ENCODE peak calls at places on chromosomes 5 and 9, in five cellular contexts. G is tibial nerve, Y is left ventricle myocardium inferior, J is sigmoid colon, R is PC-3. X is an unnamed sample. For H3K4me1, the result is how much of the 10 kb centered on the place peaks cover.

GRCh38 chr9:111178361-111179043 is 140.2 kb upstream of the LPAR1 start:
- DNase-seq in G (no peak), Y (no peak), J (no peak), R (no peak), X (no peak)

GRCh38 chr5:72611111-72611724 is 104.0 kb upstream of the ZNF366 start:
- DNase-seq in G (peak), Y (peak), J (peak), R (peak), X (no peak)

GRCh38 chr5:178236126-178236525 is 3.5 kb upstream of the PHYKPL start:
- DNase-seq in G (no peak), Y (peak), J (no peak), R (no peak), X (no peak)

GRCh38 chr9:106310782-106311181 is 552.2 kb upstream of the ZNF462 start:
- DNase-seq in G (no peak), Y (no peak), J (no peak), R (no peak), X (no peak)

GRCh38 chr5:38776494-38776893 is 69.3 kb upstream of the OSMR start:
- DNase-seq in G (no peak), Y (no peak), J (no peak), R (no peak), X (no peak)

GRCh38 chr5:142508630-142509425 is 177.1 kb downstream of the FGF1 start:
- DNase-seq in G (no peak), Y (no peak), J (no peak), R (no peak), X (no peak)

GRCh38 chr9:8877753-8878494 is 1078.3 kb upstream of the DMAC1 start:
- DNase-seq in G (no peak), Y (no peak), J (no peak), R (no peak), X (no peak)

GRCh38 chr5:95446009-95446408 is 54.8 kb downstream of the FAM81B start:
- DNase-seq in G (no peak), Y (no peak), J (no peak), R (peak), X (no peak)

GRCh38 chr9:6911901-6912650 is 154.3 kb downstream of the KDM4C start:
- DNase-seq in G (no peak), Y (no peak), J (no peak), R (no peak), X (no peak)

GRCh38 chr5:118692811-118693342 is 295.5 kb downstream of the DTWD2 start:
- DNase-seq in G (no peak), Y (no peak), J (no peak), R (no peak), X (no peak)

GRCh38 chr9:37538099-37538498 is 38.1 kb downstream of the FBXO10 start:
- DNase-seq in G (no peak), Y (no peak), J (no peak), R (no peak), X (no peak)

GRCh38 chr9:108182950-108183381 is 672.8 kb downstream of the ACTL7B start:
- DNase-seq in G (no peak), Y (no peak), J (no peak), R (peak), X (no peak)

GRCh38 chr5:123207321-123207645 is 118.2 kb downstream of the PRDM6 start:
- DNase-seq in G (no peak), Y (no peak), J (no peak), R (no peak), X (no peak)

GRCh38 chr9:22170162-22170932 is 161.2 kb upstream of the CDKN2B start:
- DNase-seq in G (no peak), Y (no peak), J (no peak), R (peak), X (no peak)

GRCh38 chr9:127384016-127384730 is 12.8 kb upstream of the SLC2A8 start:
- DNase-seq in G (no peak), Y (no peak), J (peak), R (peak), X (no peak)

GRCh38 chr5:73515232-73515631 is 17.0 kb downstream of the BTF3 start:
- DNase-seq in G (no peak), Y (no peak), J (no peak), R (peak), X (no peak)

GRCh38 chr5:69137807-69138206 is 29.1 kb upstream of the CCNB1 start:
- DNase-seq in G (no peak), Y (no peak), J (no peak), R (no peak), X (no peak)

GRCh38 chr5:149581192-149581861 is at the start of gene ARHGEF37:
- DNase-seq in G (peak), Y (peak), J (peak), R (peak), X (peak)

GRCh38 chr5:33745101-33745770 is 146.6 kb downstream of the ADAMTS12 start:
- DNase-seq in G (no peak), Y (no peak), J (no peak), R (no peak), X (no peak)

GRCh38 chr9:115015018-115015635 is 84.7 kb upstream of the TNFSF8 start:
- DNase-seq in G (no peak), Y (no peak), J (no peak), R (peak), X (no peak)

GRCh38 chr9:4139201-4139600 is 160.7 kb downstream of the GLIS3 start:
- DNase-seq in G (no peak), Y (no peak), J (no peak), R (no peak), X (no peak)

GRCh38 chr9:127430415-127430814 is 6.2 kb downstream of the ZNF79 start:
- DNase-seq in G (no peak), Y (no peak), J (no peak), R (no peak), X (no peak)

GRCh38 chr5:76391014-76391413 is 12.1 kb upstream of the IQGAP2 start:
- DNase-seq in G (no peak), Y (no peak), J (no peak), R (no peak), X (no peak)

GRCh38 chr5:119596046-119596445 is 33.3 kb upstream of the FAM170A start:
- DNase-seq in G (no peak), Y (no peak), J (no peak), R (no peak), X (no peak)

GRCh38 chr9:122580360-122580759 is 2.8 kb downstream of the OR1L8 start:
- DNase-seq in G (no peak), Y (no peak), J (no peak), R (peak), X (no peak)

GRCh38 chr5:128667148-128667547 is 129.1 kb upstream of the FBN2 start:
- DNase-seq in G (no peak), Y (no peak), J (no peak), R (peak), X (no peak)

DNA sequence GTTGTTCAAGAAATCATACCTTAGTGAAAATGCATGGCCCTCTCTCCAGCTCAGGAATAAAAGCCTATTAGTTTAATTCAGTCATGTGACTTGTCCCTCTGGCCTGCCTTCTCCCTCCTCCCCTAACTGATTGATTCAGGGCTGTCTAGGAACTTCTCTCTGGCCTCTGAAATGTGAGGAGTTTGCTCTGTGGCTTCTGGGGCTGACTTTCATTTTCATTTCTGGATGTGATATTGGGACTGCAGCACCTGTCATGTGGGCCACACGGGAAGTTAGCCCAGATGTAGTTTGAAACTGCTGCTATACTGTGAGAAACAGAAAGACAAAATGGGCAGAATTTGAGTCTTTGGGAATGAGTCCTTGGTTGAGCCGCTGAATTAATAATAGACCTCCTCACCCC is 44.8 kb downstream of the PARP8 start:
- DNase-seq in G (no peak), Y (no peak), J (no peak), R (no peak), X (no peak)
- H3K27ac ChIP-seq in G (peak), Y (no peak), J (no peak), R (no peak), X (no peak)

DNA sequence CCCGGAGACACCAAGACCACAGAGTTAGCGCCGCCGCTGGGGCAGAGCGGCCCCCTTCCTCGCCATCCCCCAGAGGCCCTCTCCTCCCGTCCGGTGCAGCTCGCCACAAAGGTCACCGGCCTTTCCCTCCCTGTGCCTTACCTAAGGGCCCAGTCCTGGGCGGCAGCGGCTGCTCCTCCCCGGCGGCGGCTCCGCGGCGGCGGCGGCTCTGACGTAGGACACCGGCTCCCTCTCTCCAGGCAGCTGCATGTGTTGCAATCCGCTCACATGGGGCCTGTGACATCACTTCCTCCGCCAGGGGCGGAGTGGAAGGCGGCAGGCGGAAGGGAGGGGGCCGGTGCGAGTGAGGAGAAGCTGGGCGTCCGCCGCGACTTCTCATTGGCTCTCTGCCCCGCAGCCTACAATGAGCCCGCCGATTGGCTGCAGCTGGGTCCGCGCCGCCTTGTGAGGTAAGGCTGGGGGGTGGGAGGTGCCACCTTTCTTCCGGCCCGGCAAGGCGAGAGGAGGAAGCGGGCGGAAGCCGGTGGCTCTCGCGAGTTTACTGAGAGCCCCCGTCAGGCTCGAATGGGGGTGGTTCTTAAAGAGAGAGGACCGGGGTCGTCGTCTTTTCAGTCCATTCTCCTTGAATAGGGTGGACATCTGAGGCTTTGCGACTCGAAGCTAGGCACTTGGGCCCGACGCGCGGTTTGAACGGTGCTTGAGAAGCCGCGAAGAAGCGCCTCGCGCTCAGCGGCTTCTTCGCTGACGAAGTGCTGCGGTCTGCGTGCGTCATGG is at the start of gene ETF1:
- DNase-seq in G (peak), Y (peak), J (peak), R (peak), X (peak)
- TF ChIP-seq CTCF in G (no peak), Y (peak), J (no peak), R (no peak), X (no peak)

GRCh38 chr9:70060883-70061507 is 17.3 kb downstream of the MAMDC2 start:
- DNase-seq in G (no peak), Y (no peak), J (no peak), R (no peak), X (no peak)
- H3K4me1 ChIP-seq in G (under half), Y (under half), J (under half), R (under half), X (under half)

DNA sequence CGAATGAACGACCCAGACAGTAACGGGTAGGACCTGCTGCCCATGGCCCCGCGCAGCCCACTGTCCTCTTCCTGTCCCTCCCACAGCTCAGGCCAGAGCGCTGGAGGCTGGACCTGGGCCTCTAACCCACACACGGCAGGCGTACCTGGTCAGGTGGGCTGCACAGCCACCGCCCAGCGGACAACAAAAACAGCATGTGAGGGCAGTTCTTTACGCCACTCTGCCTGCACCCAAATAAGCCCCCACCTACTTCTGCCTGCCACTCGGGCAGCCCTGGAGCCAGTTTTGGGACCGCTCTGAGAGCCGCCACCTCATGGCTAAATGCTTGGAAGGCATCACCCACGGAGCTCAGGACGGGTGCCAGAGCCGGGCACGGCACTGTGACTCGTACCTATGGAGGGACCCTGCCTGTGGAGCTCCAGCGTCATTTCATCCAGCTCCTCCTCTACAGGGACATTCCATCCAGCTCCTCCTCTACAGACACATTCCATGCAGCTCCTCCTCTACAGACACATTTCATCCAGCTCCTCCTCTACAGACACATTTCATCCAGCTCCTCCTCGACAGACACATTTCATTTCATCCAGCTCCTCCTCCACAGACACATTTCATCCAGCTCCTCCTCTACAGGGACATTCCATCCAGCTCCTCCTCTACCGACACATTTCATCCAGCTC is 18.9 kb downstream of the CLPTM1L start:
- DNase-seq in G (no peak), Y (no peak), J (peak), R (peak), X (no peak)
- H3K27ac ChIP-seq in G (peak), Y (no peak), J (no peak), R (no peak), X (no peak)

DNA sequence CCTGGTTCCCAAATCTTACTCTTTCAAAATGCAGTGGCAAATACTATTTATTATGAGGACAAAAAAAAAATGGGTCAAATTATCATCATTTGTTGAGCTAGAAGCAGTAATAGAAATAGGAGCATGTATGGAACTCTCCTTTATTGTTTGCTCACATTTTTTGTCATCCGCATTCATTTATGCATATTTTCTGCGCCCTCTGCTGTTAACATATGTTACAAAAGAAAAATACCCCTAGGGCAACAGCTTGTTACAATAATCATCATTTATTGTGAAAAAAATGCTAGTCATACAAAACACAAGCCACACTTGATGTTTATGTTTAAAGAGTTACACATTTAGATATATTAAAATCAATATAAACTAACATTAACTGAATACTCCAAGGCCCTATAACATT is 328.2 kb downstream of the TUSC1 start:
- DNase-seq in G (no peak), Y (no peak), J (no peak), R (peak), X (no peak)
- TF ChIP-seq CTCF in G (no peak), Y (no peak), J (no peak), R (peak), X (no peak)

GRCh38 chr5:55306641-55307382 is 682 bp downstream of the DHX29 start:
- DNase-seq in G (no peak), Y (no peak), J (no peak), R (no peak), X (no peak)
- H3K4me1 ChIP-seq in G (under half), Y (half or more), J (under half), R (under half), X (under half)

GRCh38 chr5:108858959-108859358 is 111.3 kb downstream of the FER start:
- DNase-seq in G (no peak), Y (no peak), J (no peak), R (peak), X (no peak)
- H3K27ac ChIP-seq in G (no peak), Y (no peak), J (no peak), R (no peak), X (no peak)

DNA sequence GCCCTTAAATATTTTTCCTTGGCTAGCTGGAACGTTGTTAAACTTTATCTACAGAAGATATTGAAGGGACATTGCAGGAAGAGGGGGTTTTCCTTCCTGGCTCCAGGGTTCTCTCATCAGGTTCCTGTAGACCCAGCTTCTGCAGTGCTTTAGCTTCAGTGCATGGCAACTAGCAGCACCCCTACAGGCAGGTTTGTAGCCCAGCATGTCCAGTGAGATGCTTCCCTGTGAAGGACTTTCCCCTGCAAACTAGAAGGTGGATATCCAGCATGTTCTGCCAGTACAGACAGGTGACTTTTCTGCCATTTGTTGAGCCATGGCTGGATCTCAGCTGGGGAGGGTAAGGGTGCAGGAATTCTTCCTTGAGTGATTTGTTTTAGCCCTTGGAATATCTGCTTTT is 10.4 kb downstream of the CCL28 start:
- DNase-seq in G (no peak), Y (no peak), J (no peak), R (peak), X (no peak)
- TF ChIP-seq CTCF in G (no peak), Y (no peak), J (no peak), R (peak), X (no peak)

GRCh38 chr5:93576015-93576414 is 5.0 kb downstream of the NR2F1-AS1 start:
- DNase-seq in G (no peak), Y (no peak), J (no peak), R (no peak), X (no peak)

GRCh38 chr5:93574939-93575241 is 6.1 kb downstream of the NR2F1-AS1 start:
- DNase-seq in G (no peak), Y (no peak), J (no peak), R (no peak), X (no peak)

GRCh38 chr5:93576994-93577575 is 3.9 kb downstream of the NR2F1-AS1 start:
- DNase-seq in G (no peak), Y (no peak), J (no peak), R (no peak), X (no peak)

GRCh38 chr5:93574041-93574938 is 6.7 kb downstream of the NR2F1-AS1 start:
- DNase-seq in G (no peak), Y (no peak), J (no peak), R (no peak), X (no peak)

DNA sequence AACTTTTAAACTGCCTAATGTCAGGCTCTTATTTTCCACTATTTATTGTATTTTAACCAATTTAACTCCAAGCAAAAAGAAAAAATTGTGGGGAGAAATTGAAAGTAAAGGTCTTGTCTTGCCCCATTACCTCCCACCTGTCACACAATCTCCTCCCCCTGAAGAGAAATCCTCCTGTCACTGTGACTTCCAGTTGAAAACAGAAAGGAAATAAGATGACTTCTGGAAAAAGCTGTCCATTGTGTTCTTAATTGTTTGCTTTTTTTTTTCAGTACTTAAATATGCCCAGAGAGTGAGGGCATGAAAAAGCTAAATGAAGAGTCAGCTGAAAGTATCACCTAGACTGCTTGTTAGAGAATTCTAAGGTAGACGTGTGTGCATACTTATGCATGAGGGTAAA is 5.6 kb downstream of the NR2F1-AS1 start:
- DNase-seq in G (no peak), Y (no peak), J (no peak), R (no peak), X (no peak)
- H3K4me1 ChIP-seq in G (under half), Y (under half), J (under half), R (under half), X (under half)

GRCh38 chr5:134506054-134507039 is 19.1 kb upstream of the JADE2 start:
- DNase-seq in G (no peak), Y (peak), J (peak), R (peak), X (peak)
- H3K27ac ChIP-seq in G (no peak), Y (peak), J (peak), R (peak), X (no peak)